ENCODE peak calls at places on chromosome 21, in nine cellular contexts. S is Peyer's patch; B is endothelial cell; I is psoas muscle; G is Calu3; L is uterus; J is non-pigmented ciliary epithelial cell; W is globus pallidus; Q is activated CD8-positive, alpha-beta memory T cell treated with anti-CD3 and anti-CD28 coated beads for 4 hours. T is an unnamed sample.

GRCh38 chr21:16455978-16456377 is 726.2 kb downstream of the USP25 start:
- DNase-seq in S (no peak), B (no peak), I (no peak), G (no peak), L (no peak), J (no peak), W (peak), Q (no peak), T (no peak)

GRCh38 chr21:44376606-44377005 is 23.2 kb downstream of the TRPM2 start:
- DNase-seq in S (peak), B (no peak), I (no peak), G (no peak), L (no peak), J (no peak), W (no peak), Q (no peak), T (no peak)

GRCh38 chr21:25772680-25773079 is 37.9 kb downstream of the GABPA start:
- DNase-seq in S (no peak), B (no peak), I (no peak), G (no peak), L (no peak), J (no peak), W (no peak), Q (no peak), T (no peak)

GRCh38 chr21:31326478-31327247 is 17.4 kb downstream of the TIAM1 start:
- DNase-seq in S (no peak), B (no peak), I (no peak), G (no peak), L (no peak), J (no peak), W (no peak), Q (peak), T (no peak)

GRCh38 chr21:15208787-15209186 is 144.0 kb upstream of the NRIP1 start:
- DNase-seq in S (no peak), B (no peak), I (no peak), G (no peak), L (no peak), J (no peak), W (no peak), Q (no peak), T (no peak)

GRCh38 chr21:33109574-33110339 is 39.8 kb downstream of the OLIG1 start:
- DNase-seq in S (no peak), B (peak), I (no peak), G (no peak), L (no peak), J (no peak), W (peak), Q (no peak), T (peak)

GRCh38 chr21:26965091-26965566 is 1.8 kb downstream of the ADAMTS5 start:
- DNase-seq in S (no peak), B (no peak), I (no peak), G (no peak), L (no peak), J (no peak), W (no peak), Q (no peak), T (peak)

GRCh38 chr21:14531927-14532326 is 14.2 kb downstream of the SAMSN1 start:
- DNase-seq in S (no peak), B (no peak), I (no peak), G (no peak), L (no peak), J (no peak), W (no peak), Q (no peak), T (no peak)

GRCh38 chr21:40671721-40672120 is 175.2 kb downstream of the DSCAM start:
- DNase-seq in S (no peak), B (no peak), I (no peak), G (no peak), L (no peak), J (no peak), W (no peak), Q (no peak), T (no peak)

GRCh38 chr21:25300632-25301031 is 306.6 kb downstream of the MRPL39 start:
- DNase-seq in S (no peak), B (no peak), I (no peak), G (no peak), L (no peak), J (no peak), W (no peak), Q (no peak), T (no peak)

GRCh38 chr21:28975401-28975800 is 17.3 kb downstream of the LTN1 start:
- DNase-seq in S (no peak), B (no peak), I (no peak), G (no peak), L (no peak), J (no peak), W (no peak), Q (no peak), T (no peak)

GRCh38 chr21:43731891-43732711 is 13.2 kb downstream of the PDXK start:
- DNase-seq in S (no peak), B (no peak), I (peak), G (no peak), L (no peak), J (no peak), W (no peak), Q (no peak), T (no peak)

GRCh38 chr21:37564341-37564923 is 197.9 kb downstream of the DYRK1A start:
- DNase-seq in S (peak), B (peak), I (peak), G (peak), L (peak), J (peak), W (peak), Q (peak), T (peak)